ENCODE peak calls at places on chromosomes 3 and 15, in nine cellular contexts. C is ovary; K is colonic mucosa; M is cardiac fibroblast; J is brain microvascular endothelial cell; S is psoas muscle; Q is fibroblast of lung; F is GM13977; Y is CD4-positive, alpha-beta T cell. U is an unnamed sample.

GRCh38 chr15:31179683-31180082 is 78.2 kb upstream of the TRPM1 start:
- DNase-seq in C (no peak), K (no peak), M (no peak), J (no peak), S (no peak), Q (no peak), F (no peak), Y (no peak), U (no peak)

GRCh38 chr3:50572801-50573371 is 3.6 kb downstream of the HEMK1 start:
- DNase-seq in C (no peak), K (no peak), M (no peak), J (no peak), S (no peak), Q (no peak), F (no peak), Y (no peak), U (no peak)

GRCh38 chr3:156593814-156594213 is 38.9 kb upstream of the SSR3 start:
- DNase-seq in C (no peak), K (no peak), M (no peak), J (no peak), S (no peak), Q (no peak), F (no peak), Y (no peak), U (no peak)

GRCh38 chr3:23442598-23443383 is 239.7 kb downstream of the UBE2E2 start:
- DNase-seq in C (no peak), K (no peak), M (peak), J (peak), S (no peak), Q (peak), F (no peak), Y (no peak), U (no peak)

GRCh38 chr3:138398791-138399575 is 35.4 kb upstream of the ESYT3 start:
- DNase-seq in C (peak), K (no peak), M (no peak), J (no peak), S (peak), Q (peak), F (no peak), Y (no peak), U (no peak)

GRCh38 chr3:120688121-120688520 is 6.1 kb upstream of the HGD start:
- DNase-seq in C (no peak), K (no peak), M (peak), J (peak), S (no peak), Q (peak), F (peak), Y (no peak), U (no peak)

GRCh38 chr15:31298707-31299172 is 27.9 kb upstream of the KLF13 start:
- DNase-seq in C (no peak), K (no peak), M (no peak), J (no peak), S (no peak), Q (no peak), F (no peak), Y (no peak), U (no peak)

GRCh38 chr3:193780371-193780770 is 187.4 kb downstream of the OPA1 start:
- DNase-seq in C (no peak), K (peak), M (no peak), J (no peak), S (no peak), Q (no peak), F (no peak), Y (no peak), U (no peak)

GRCh38 chr3:190323241-190323617 is 983 bp upstream of the CLDN1 start:
- DNase-seq in C (peak), K (no peak), M (peak), J (no peak), S (no peak), Q (peak), F (no peak), Y (no peak), U (no peak)

GRCh38 chr15:23869391-23869790 is 182.3 kb upstream of the NDN start:
- DNase-seq in C (peak), K (peak), M (no peak), J (no peak), S (peak), Q (peak), F (no peak), Y (no peak), U (no peak)

GRCh38 chr15:39770748-39771689 is 11.6 kb downstream of the FSIP1 start:
- DNase-seq in C (no peak), K (no peak), M (peak), J (peak), S (no peak), Q (peak), F (no peak), Y (no peak), U (no peak)

GRCh38 chr3:194089357-194090177 is 46.4 kb upstream of the HES1 start:
- DNase-seq in C (peak), K (no peak), M (peak), J (peak), S (peak), Q (peak), F (peak), Y (no peak), U (peak)

GRCh38 chr15:38996111-38996541 is 431.5 kb upstream of the RASGRP1 start:
- DNase-seq in C (no peak), K (no peak), M (peak), J (peak), S (no peak), Q (peak), F (no peak), Y (no peak), U (no peak)

GRCh38 chr3:106208979-106209378 is 340.2 kb upstream of the CBLB start:
- DNase-seq in C (no peak), K (no peak), M (peak), J (peak), S (no peak), Q (peak), F (no peak), Y (no peak), U (no peak)

GRCh38 chr15:39890640-39891039 is 29.4 kb downstream of the GPR176 start:
- DNase-seq in C (no peak), K (no peak), M (no peak), J (no peak), S (no peak), Q (no peak), F (no peak), Y (no peak), U (no peak)

GRCh38 chr3:33807190-33807589 is 8.8 kb downstream of the PDCD6IP start:
- DNase-seq in C (no peak), K (peak), M (no peak), J (no peak), S (no peak), Q (no peak), F (no peak), Y (no peak), U (peak)

GRCh38 chr15:65309882-65310418 is 5.5 kb downstream of the RNU5B-1 start:
- DNase-seq in C (no peak), K (no peak), M (no peak), J (no peak), S (no peak), Q (no peak), F (no peak), Y (no peak), U (no peak)

GRCh38 chr15:64856429-64857145 is 14.9 kb downstream of the PLEKHO2 start:
- DNase-seq in C (peak), K (no peak), M (peak), J (no peak), S (peak), Q (peak), F (no peak), Y (no peak), U (no peak)

GRCh38 chr3:52231502-52232278 is 6.2 kb upstream of the TLR9 start:
- DNase-seq in C (peak), K (peak), M (peak), J (no peak), S (peak), Q (peak), F (peak), Y (peak), U (peak)

DNA sequence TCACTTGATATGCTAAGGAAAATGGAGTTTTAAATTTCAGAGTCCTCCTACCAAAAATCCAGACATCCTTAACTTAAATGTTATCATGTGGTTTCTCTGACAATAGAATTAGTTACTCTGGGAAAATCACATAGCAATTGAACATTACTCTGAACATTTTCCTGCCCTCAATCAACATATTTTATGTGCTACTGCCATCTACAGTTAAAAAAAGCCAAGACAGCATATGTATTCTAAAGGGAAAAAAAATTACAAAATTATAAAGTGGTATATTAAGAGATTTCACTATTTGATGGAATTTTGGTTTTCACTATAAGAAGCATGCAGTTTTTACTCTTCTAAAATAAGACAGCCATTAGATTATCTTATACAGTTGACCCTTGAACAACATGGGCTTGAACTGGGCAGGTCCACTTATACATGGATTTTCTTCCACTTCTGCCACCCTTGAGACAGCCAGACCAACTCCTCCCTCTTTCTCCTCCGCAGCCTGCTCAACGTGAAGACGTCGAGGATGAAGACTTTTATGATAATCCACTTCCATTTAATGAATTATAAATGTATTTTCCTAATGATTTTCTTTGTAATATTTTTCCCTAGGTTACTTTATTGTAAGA is 122.3 kb downstream of the ATP1B3 start:
- DNase-seq in C (no peak), K (no peak), M (peak), J (no peak), S (no peak), Q (peak), F (no peak), Y (no peak), U (no peak)
- TF ChIP-seq CTCF in C (no peak), K (peak), M (peak), J (peak), S (peak), Q (peak), F (peak), Y (peak), U (no peak)

GRCh38 chr15:80695911-80696651 is 971 bp downstream of the ABHD17C start:
- DNase-seq in C (peak), K (peak), M (peak), J (no peak), S (no peak), Q (peak), F (no peak), Y (peak), U (peak)
- TF ChIP-seq CTCF in C (no peak), K (peak), M (peak), J (peak), S (peak), Q (peak), F (no peak), Y (no peak), U (peak)

DNA sequence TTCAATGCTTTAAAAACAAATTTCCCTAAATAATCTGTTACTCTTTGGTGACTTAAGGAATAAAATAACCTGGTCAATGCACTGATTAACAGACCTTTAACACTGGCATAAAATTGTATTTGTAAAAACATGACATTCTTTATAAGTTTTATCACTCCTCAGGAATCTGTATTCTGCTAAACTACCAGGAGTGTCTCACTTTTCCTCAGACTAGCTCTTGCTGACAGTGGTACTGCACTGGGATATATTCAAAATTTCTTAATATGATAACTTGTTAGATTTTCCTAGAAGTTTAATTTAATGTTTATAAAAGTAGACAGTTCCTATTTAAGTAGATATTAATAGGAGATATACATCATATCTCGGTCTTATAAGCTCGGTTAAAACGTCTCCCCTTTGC is 363.4 kb upstream of the ARHGEF26 start:
- DNase-seq in C (no peak), K (no peak), M (no peak), J (no peak), S (no peak), Q (no peak), F (no peak), Y (no peak), U (no peak)
- TF ChIP-seq CTCF in C (no peak), K (no peak), M (no peak), J (no peak), S (no peak), Q (no peak), F (no peak), Y (no peak), U (no peak)

GRCh38 chr15:48367483-48367882 is 36.3 kb downstream of the DUT start:
- DNase-seq in C (no peak), K (no peak), M (peak), J (peak), S (no peak), Q (no peak), F (no peak), Y (no peak), U (no peak)

GRCh38 chr15:48363474-48363873 is 32.2 kb downstream of the DUT start:
- DNase-seq in C (no peak), K (no peak), M (no peak), J (no peak), S (no peak), Q (no peak), F (no peak), Y (no peak), U (no peak)

GRCh38 chr15:48366574-48367312 is 35.5 kb downstream of the DUT start:
- DNase-seq in C (no peak), K (no peak), M (no peak), J (peak), S (no peak), Q (peak), F (no peak), Y (no peak), U (no peak)

GRCh38 chr15:48361690-48362089 is 30.5 kb downstream of the DUT start:
- DNase-seq in C (no peak), K (no peak), M (peak), J (peak), S (no peak), Q (peak), F (no peak), Y (no peak), U (no peak)

GRCh38 chr15:48365575-48365974 is 34.3 kb downstream of the DUT start:
- DNase-seq in C (no peak), K (no peak), M (no peak), J (no peak), S (no peak), Q (no peak), F (no peak), Y (no peak), U (no peak)
- TF ChIP-seq CTCF in C (no peak), K (no peak), M (no peak), J (no peak), S (no peak), Q (no peak), F (no peak), Y (no peak), U (no peak)

GRCh38 chr3:163273694-163274093 is 1777.1 kb downstream of the OTOL1 start:
- DNase-seq in C (no peak), K (no peak), M (no peak), J (no peak), S (no peak), Q (no peak), F (no peak), Y (no peak), U (no peak)
- TF ChIP-seq CTCF in C (no peak), K (no peak), M (no peak), J (no peak), S (no peak), Q (no peak), F (no peak), Y (no peak), U (no peak)

GRCh38 chr3:102235679-102236078 is 199.1 kb upstream of the ZPLD1 start:
- DNase-seq in C (no peak), K (no peak), M (peak), J (no peak), S (no peak), Q (no peak), F (no peak), Y (no peak), U (no peak)
- TF ChIP-seq CTCF in C (no peak), K (no peak), M (peak), J (peak), S (no peak), Q (peak), F (peak), Y (peak), U (no peak)

GRCh38 chr15:88938802-88939485 is 25.8 kb upstream of the MFGE8 start:
- DNase-seq in C (no peak), K (no peak), M (peak), J (no peak), S (no peak), Q (no peak), F (no peak), Y (no peak), U (no peak)
- TF ChIP-seq CTCF in C (no peak), K (no peak), M (no peak), J (no peak), S (no peak), Q (no peak), F (no peak), Y (no peak), U (no peak)

GRCh38 chr15:41692049-41692448 is 31.8 kb downstream of the MGA start:
- DNase-seq in C (no peak), K (no peak), M (no peak), J (no peak), S (no peak), Q (no peak), F (no peak), Y (no peak), U (no peak)

GRCh38 chr15:41693757-41694156 is 33.6 kb downstream of the MGA start:
- DNase-seq in C (no peak), K (no peak), M (no peak), J (no peak), S (no peak), Q (no peak), F (no peak), Y (no peak), U (no peak)

GRCh38 chr15:41691471-41691870 is 31.3 kb downstream of the MGA start:
- DNase-seq in C (no peak), K (no peak), M (peak), J (no peak), S (no peak), Q (peak), F (no peak), Y (no peak), U (no peak)

GRCh38 chr15:41698779-41699178 is 38.6 kb downstream of the MGA start:
- DNase-seq in C (no peak), K (no peak), M (peak), J (peak), S (no peak), Q (peak), F (no peak), Y (no peak), U (no peak)

GRCh38 chr15:41695750-41696436 is 35.7 kb downstream of the MGA start:
- DNase-seq in C (no peak), K (no peak), M (peak), J (peak), S (no peak), Q (peak), F (peak), Y (peak), U (peak)
- TF ChIP-seq CTCF in C (no peak), K (no peak), M (peak), J (peak), S (no peak), Q (peak), F (peak), Y (peak), U (peak)